ENCODE peak calls at places on chromosomes 12 and 14, in four cellular contexts. D, P, E and O are unnamed samples.

GRCh38 chr12:6952121-6952859 is 1.1 kb downstream of the PTPN6 start:
- DNase-seq in D (no peak), P (no peak), E (no peak), O (no peak)

GRCh38 chr14:63752449-63753169 is 24.7 kb upstream of the SGPP1 start:
- DNase-seq in D (no peak), P (peak; percentile 25), E (peak; percentile 96), O (peak; percentile 53)

GRCh38 chr12:23816394-23816851 is 133.0 kb downstream of the SOX5 start:
- DNase-seq in D (no peak), P (no peak), E (no peak), O (no peak)

GRCh38 chr12:94638521-94638920 is 11.8 kb downstream of the TMCC3 start:
- DNase-seq in D (no peak), P (no peak), E (no peak), O (no peak)

GRCh38 chr12:1575287-1575798 is 19.0 kb downstream of the FBXL14 start:
- DNase-seq in D (no peak), P (peak; percentile 41), E (no peak), O (peak; percentile 40)

GRCh38 chr12:116026768-116027550 is 250.5 kb downstream of the MED13L start:
- DNase-seq in D (no peak), P (no peak), E (peak; percentile 54), O (no peak)

GRCh38 chr14:21543426-21544350 is 17.5 kb upstream of the SALL2 start:
- DNase-seq in D (no peak), P (no peak), E (no peak), O (no peak)

GRCh38 chr14:24317141-24317927 is 6.0 kb downstream of the LTB4R start:
- DNase-seq in D (no peak), P (peak; percentile 74), E (peak; percentile 70), O (no peak)

GRCh38 chr12:2319747-2320146 is 267.0 kb downstream of the CACNA1C start:
- DNase-seq in D (no peak), P (peak; percentile 65), E (no peak), O (peak; percentile 22)

GRCh38 chr12:31017535-31017934 is 56.1 kb upstream of the DDX11 start:
- DNase-seq in D (no peak), P (no peak), E (no peak), O (no peak)

GRCh38 chr14:90632868-90633267 is 183.4 kb downstream of the TTC7B start:
- DNase-seq in D (no peak), P (no peak), E (no peak), O (no peak)

GRCh38 chr12:56117778-56118687 is at the start of gene ZC3H10:
- DNase-seq in D (peak; percentile 99), P (peak; percentile 100), E (peak; percentile 100), O (peak; percentile 100)

GRCh38 chr12:32821293-32822089 is 65.8 kb upstream of the YARS2 start:
- DNase-seq in D (no peak), P (no peak), E (no peak), O (peak; percentile 14)

GRCh38 chr12:109084425-109084824 is 8.8 kb downstream of the ALKBH2 start:
- DNase-seq in D (no peak), P (no peak), E (no peak), O (no peak)

GRCh38 chr12:50249464-50250229 is 33.7 kb downstream of the LIMA1 start:
- DNase-seq in D (no peak), P (peak; percentile 38), E (peak; percentile 29), O (peak; percentile 17)

GRCh38 chr14:30903285-30904124 is 29.1 kb downstream of the COCH start:
- DNase-seq in D (no peak), P (no peak), E (no peak), O (no peak)

GRCh38 chr12:89189448-89189847 is 162.9 kb downstream of the DUSP6 start:
- DNase-seq in D (no peak), P (no peak), E (no peak), O (no peak)

GRCh38 chr14:55697358-55697985 is 117.5 kb downstream of the KTN1 start:
- DNase-seq in D (no peak), P (no peak), E (no peak), O (no peak)

GRCh38 chr14:62003701-62004100 is 241.5 kb downstream of the SNAPC1 start:
- DNase-seq in D (no peak), P (no peak), E (peak; percentile 85), O (no peak)

GRCh38 chr12:9041321-9041720 is 52.0 kb downstream of the KLRG1 start:
- DNase-seq in D (peak; percentile 10), P (peak; percentile 46), E (peak; percentile 13), O (peak; percentile 24)

GRCh38 chr12:25935355-25936144 is 22.9 kb upstream of the RASSF8 start:
- DNase-seq in D (no peak), P (no peak), E (no peak), O (no peak)

GRCh38 chr12:131831021-131831571 is 2.9 kb downstream of the MMP17 start:
- DNase-seq in D (no peak), P (peak; percentile 13), E (peak; percentile 51), O (peak; percentile 10)

GRCh38 chr14:77979666-77980351 is 179.9 kb downstream of the ADCK1 start:
- DNase-seq in D (peak; percentile 52), P (no peak), E (peak; percentile 7), O (peak; percentile 50)

GRCh38 chr14:80847093-80847492 is 94.4 kb downstream of the CEP128 start:
- DNase-seq in D (no peak), P (no peak), E (no peak), O (no peak)

GRCh38 chr14:80844872-80845271 is 96.7 kb downstream of the CEP128 start:
- DNase-seq in D (no peak), P (peak; percentile 2), E (no peak), O (no peak)

GRCh38 chr14:80845877-80846276 is 95.7 kb downstream of the CEP128 start:
- DNase-seq in D (no peak), P (no peak), E (peak; percentile 61), O (no peak)

DNA sequence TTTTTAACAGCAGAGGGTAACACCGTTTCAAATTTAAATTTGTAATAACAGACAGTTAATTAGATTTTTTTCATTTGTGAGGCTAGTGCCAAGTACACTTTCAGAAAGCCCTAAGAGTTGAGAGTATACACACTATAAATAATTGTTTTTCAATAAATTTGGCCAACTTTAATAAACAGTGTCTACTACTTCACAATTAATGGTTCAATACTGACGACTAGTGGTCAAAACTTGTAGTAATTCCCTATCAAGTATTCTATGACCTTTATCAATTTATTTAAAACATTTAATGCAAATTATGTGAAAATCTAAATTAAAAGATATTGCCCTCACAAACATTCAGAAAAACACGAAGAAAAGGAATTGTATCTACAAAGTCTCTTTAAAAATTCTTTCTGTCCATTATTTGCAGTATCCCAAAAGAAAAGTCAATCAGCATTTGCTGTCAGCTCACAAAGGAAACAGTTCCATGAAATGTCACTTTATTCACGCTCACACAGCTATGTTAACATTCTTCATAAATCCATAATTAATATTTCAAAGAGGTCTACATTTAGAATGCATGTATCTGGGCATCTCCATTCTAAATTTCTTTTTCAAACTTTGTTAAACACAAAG is 91.2 kb downstream of the CEP128 start:
- DNase-seq in D (peak; percentile 15), P (peak; percentile 79), E (peak; percentile 71), O (peak; percentile 61)
- TF ChIP-seq CTCF in D (peak; percentile 19), P (peak; percentile 53), E (peak; percentile 85), O (peak; percentile 46)

GRCh38 chr12:57456737-57457490 is 1.8 kb downstream of the INHBE start:
- DNase-seq in D (no peak), P (no peak), E (no peak), O (no peak)

GRCh38 chr12:57456145-57456700 is 1.1 kb downstream of the INHBE start:
- DNase-seq in D (no peak), P (peak; percentile 28), E (peak; percentile 60), O (peak; percentile 41)

GRCh38 chr12:57454566-57455373 is at the start of gene INHBE:
- DNase-seq in D (no peak), P (peak; percentile 88), E (no peak), O (peak; percentile 89)

GRCh38 chr12:57454213-57454565 is 918 bp upstream of the INHBE start:
- DNase-seq in D (no peak), P (no peak), E (no peak), O (no peak)

GRCh38 chr12:57455374-57456144 is 452 bp downstream of the INHBE start:
- DNase-seq in D (no peak), P (no peak), E (no peak), O (no peak)
- H3K4me3 ChIP-seq in D (no peak overlapping the region), P (peak overlapping the region; percentile 35), E (no peak overlapping the region), O (peak overlapping the region; percentile 14)

GRCh38 chr12:67648306-67649164 is at the start of gene DYRK2:
- DNase-seq in D (no peak), P (peak; percentile 67), E (peak; percentile 75), O (peak; percentile 77)
- TF ChIP-seq CTCF in D (no peak), P (peak; percentile 27), E (no peak), O (peak; percentile 4)

GRCh38 chr12:97609957-97610356 is 147.4 kb downstream of the RMST start:
- DNase-seq in D (no peak), P (no peak), E (no peak), O (no peak)
- H3K4me3 ChIP-seq in D (no peak overlapping the region), P (no peak overlapping the region), E (no peak overlapping the region), O (no peak overlapping the region)